ENCODE peak calls at places on chromosomes 5 and 9, in seven cellular contexts. H is upper lobe of right lung, V is A549, F is transverse colon, O is cardiac muscle cell, D is mucosa of descending colon, G is Peyer's patch. M is an unnamed sample.

GRCh38 chr5:142979636-142980035 is 209.5 kb downstream of the ARHGAP26 start:
- DNase-seq in H (no peak), V (no peak), F (peak), O (no peak), D (peak), G (no peak), M (no peak)

GRCh38 chr5:93422652-93423332 is 158.2 kb downstream of the NR2F1-AS1 start:
- DNase-seq in H (no peak), V (no peak), F (no peak), O (no peak), D (no peak), G (no peak), M (no peak)

GRCh38 chr5:86155763-86156162 is 462.0 kb upstream of the COX7C start:
- DNase-seq in H (no peak), V (no peak), F (no peak), O (no peak), D (no peak), G (no peak), M (no peak)

GRCh38 chr9:113989781-113990569 is 88.1 kb downstream of the AMBP start:
- DNase-seq in H (no peak), V (no peak), F (no peak), O (no peak), D (no peak), G (no peak), M (no peak)

GRCh38 chr5:172074896-172075295 is 68.5 kb upstream of the FBXW11 start:
- DNase-seq in H (no peak), V (no peak), F (no peak), O (no peak), D (no peak), G (no peak), M (no peak)

GRCh38 chr9:93900971-93901861 is 53.9 kb downstream of the BARX1 start:
- DNase-seq in H (peak), V (no peak), F (peak), O (no peak), D (no peak), G (peak), M (peak)

GRCh38 chr9:100108572-100108971 is 9.5 kb downstream of the INVS start:
- DNase-seq in H (no peak), V (no peak), F (no peak), O (no peak), D (no peak), G (no peak), M (no peak)

GRCh38 chr9:36637491-36638270 is 65.0 kb downstream of the MELK start:
- DNase-seq in H (no peak), V (no peak), F (no peak), O (peak), D (no peak), G (no peak), M (no peak)

GRCh38 chr5:82886911-82887310 is 190.3 kb downstream of the TMEM167A start:
- DNase-seq in H (no peak), V (no peak), F (no peak), O (no peak), D (no peak), G (no peak), M (no peak)

GRCh38 chr5:97041239-97041638 is 101.2 kb downstream of the LIX1 start:
- DNase-seq in H (no peak), V (no peak), F (no peak), O (no peak), D (no peak), G (no peak), M (no peak)

GRCh38 chr9:137575725-137576411 is 2.9 kb downstream of the DPH7 start:
- DNase-seq in H (no peak), V (no peak), F (no peak), O (peak), D (no peak), G (no peak), M (no peak)

GRCh38 chr9:112671256-112671655 is 46.7 kb downstream of the INIP start:
- DNase-seq in H (no peak), V (no peak), F (no peak), O (no peak), D (no peak), G (no peak), M (no peak)

GRCh38 chr5:180825768-180826525 is 23.3 kb upstream of the MGAT1 start:
- DNase-seq in H (no peak), V (no peak), F (peak), O (no peak), D (peak), G (no peak), M (no peak)

GRCh38 chr5:120358949-120359348 is 105.2 kb upstream of the PRR16 start:
- DNase-seq in H (no peak), V (no peak), F (no peak), O (no peak), D (no peak), G (no peak), M (no peak)

GRCh38 chr5:160272889-160273288 is 39.5 kb downstream of the CCNJL start:
- DNase-seq in H (no peak), V (no peak), F (no peak), O (no peak), D (no peak), G (no peak), M (no peak)

GRCh38 chr9:119026120-119026519 is 343.1 kb downstream of the BRINP1 start:
- DNase-seq in H (no peak), V (no peak), F (peak), O (no peak), D (no peak), G (no peak), M (no peak)

GRCh38 chr5:124477002-124477546 is 269.4 kb downstream of the ZNF608 start:
- DNase-seq in H (no peak), V (no peak), F (no peak), O (no peak), D (no peak), G (no peak), M (no peak)

GRCh38 chr5:171437286-171437821 is 17.9 kb downstream of the FGF18 start:
- DNase-seq in H (no peak), V (no peak), F (no peak), O (no peak), D (no peak), G (no peak), M (no peak)

GRCh38 chr9:92392690-92393089 is 11.7 kb downstream of the OGN start:
- DNase-seq in H (no peak), V (no peak), F (no peak), O (no peak), D (no peak), G (no peak), M (no peak)

GRCh38 chr5:96657068-96657467 is 5.1 kb upstream of the CAST start:
- DNase-seq in H (no peak), V (peak), F (peak), O (no peak), D (peak), G (no peak), M (no peak)

GRCh38 chr9:27247756-27248155 is 49.2 kb downstream of the EQTN start:
- DNase-seq in H (no peak), V (peak), F (peak), O (peak), D (peak), G (no peak), M (no peak)

GRCh38 chr5:122999947-123000563 is 36.5 kb downstream of the PPIC start:
- DNase-seq in H (peak), V (peak), F (peak), O (peak), D (peak), G (peak), M (peak)

GRCh38 chr9:129995409-129996160 is 47.4 kb downstream of the FNBP1 start:
- DNase-seq in H (no peak), V (no peak), F (no peak), O (no peak), D (no peak), G (peak), M (no peak)

GRCh38 chr9:6214903-6215302 is 704 bp upstream of the IL33 start:
- DNase-seq in H (no peak), V (no peak), F (no peak), O (no peak), D (no peak), G (no peak), M (no peak)

GRCh38 chr9:5478214-5478613 is 27.9 kb downstream of the CD274 start:
- DNase-seq in H (no peak), V (no peak), F (no peak), O (no peak), D (no peak), G (no peak), M (no peak)

GRCh38 chr9:109063765-109064164 is 50.5 kb upstream of the CTNNAL1 start:
- DNase-seq in H (no peak), V (no peak), F (no peak), O (peak), D (no peak), G (no peak), M (no peak)

GRCh38 chr9:4640027-4640426 is 22.1 kb upstream of the PLPP6 start:
- DNase-seq in H (no peak), V (no peak), F (peak), O (peak), D (peak), G (no peak), M (peak)

GRCh38 chr5:124655943-124656459 is 90.4 kb downstream of the ZNF608 start:
- DNase-seq in H (no peak), V (peak), F (peak), O (no peak), D (peak), G (peak), M (no peak)

GRCh38 chr9:134502261-134503211 is 139.1 kb upstream of the COL5A1 start:
- DNase-seq in H (peak), V (peak), F (peak), O (peak), D (peak), G (no peak), M (no peak)

GRCh38 chr5:151127926-151128325 is 29.7 kb downstream of the ANXA6 start:
- DNase-seq in H (no peak), V (no peak), F (no peak), O (no peak), D (no peak), G (no peak), M (no peak)
- H3K4me3 ChIP-seq in H (no peak), V (no peak), F (no peak), O (no peak), D (no peak), G (no peak), M (no peak)

DNA sequence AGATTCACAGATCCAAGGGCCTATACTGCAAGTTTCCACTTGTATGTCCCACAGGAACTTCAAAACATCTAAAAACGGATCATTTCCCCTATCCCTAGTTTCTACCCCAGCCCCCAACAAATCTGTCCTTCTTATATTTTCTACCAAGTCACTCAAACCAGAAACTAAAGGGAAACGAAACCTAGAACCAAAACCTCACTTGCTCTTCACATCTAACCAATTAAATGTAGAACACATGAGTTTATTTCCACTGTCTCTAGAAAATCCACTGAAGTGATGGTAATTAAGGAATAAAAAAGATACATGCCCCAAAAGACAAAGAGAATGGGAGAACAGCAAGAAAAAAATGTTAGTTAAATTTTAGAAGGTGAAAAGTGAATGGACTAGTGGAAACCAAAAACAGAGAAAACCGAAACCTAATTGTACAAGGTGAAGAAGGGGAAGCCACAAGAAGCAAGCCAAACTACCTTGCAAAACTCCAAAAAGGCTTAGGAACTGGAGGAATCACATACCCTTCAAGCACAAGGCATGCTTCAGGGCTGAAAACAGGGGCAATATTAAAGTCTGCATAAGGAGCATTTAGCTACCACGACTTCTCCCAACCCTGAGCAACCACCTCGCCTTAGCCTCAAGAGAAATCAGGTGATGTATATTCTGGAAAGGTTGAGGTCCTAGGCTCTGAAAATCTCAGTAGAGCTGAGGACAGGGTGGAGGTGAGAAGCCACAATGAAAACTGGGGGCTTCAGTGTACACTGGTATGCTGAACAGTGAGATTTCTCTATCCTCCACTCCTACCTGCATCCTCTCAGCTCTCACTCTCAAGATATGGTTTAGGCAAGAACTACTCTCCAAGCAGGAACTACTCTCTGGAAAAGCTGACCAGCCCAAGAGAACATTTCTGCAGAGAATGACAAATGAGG is 11.1 kb downstream of the SMU1 start:
- DNase-seq in H (no peak), V (no peak), F (no peak), O (no peak), D (no peak), G (no peak), M (no peak)
- H3K4me3 ChIP-seq in H (no peak), V (no peak), F (no peak), O (no peak), D (no peak), G (no peak), M (no peak)

GRCh38 chr5:154779105-154779504 is 23.9 kb downstream of the LARP1 start:
- DNase-seq in H (no peak), V (peak), F (no peak), O (no peak), D (no peak), G (no peak), M (no peak)
- H3K4me3 ChIP-seq in H (no peak), V (no peak), F (no peak), O (no peak), D (no peak), G (no peak), M (no peak)

GRCh38 chr9:121198512-121199042 is 3.1 kb downstream of the RAB14 start:
- DNase-seq in H (no peak), V (no peak), F (no peak), O (no peak), D (no peak), G (no peak), M (no peak)

GRCh38 chr9:121201738-121202533 is at the start of gene RAB14:
- DNase-seq in H (peak), V (peak), F (peak), O (peak), D (peak), G (peak), M (peak)

GRCh38 chr9:121199921-121200320 is 1.7 kb downstream of the RAB14 start:
- DNase-seq in H (no peak), V (no peak), F (no peak), O (no peak), D (no peak), G (no peak), M (no peak)

GRCh38 chr9:121201045-121201737 is 478 bp downstream of the RAB14 start:
- DNase-seq in H (peak), V (no peak), F (peak), O (peak), D (peak), G (peak), M (peak)

GRCh38 chr9:121200346-121200745 is 1.3 kb downstream of the RAB14 start:
- DNase-seq in H (no peak), V (no peak), F (peak), O (no peak), D (peak), G (no peak), M (no peak)
- H3K4me3 ChIP-seq in H (peak), V (peak), F (peak), O (peak), D (peak), G (peak), M (peak)

GRCh38 chr5:107232793-107233192 is 437.9 kb downstream of the EFNA5 start:
- DNase-seq in H (no peak), V (no peak), F (no peak), O (no peak), D (no peak), G (no peak), M (no peak)
- H3K4me3 ChIP-seq in H (no peak), V (no peak), F (no peak), O (no peak), D (no peak), G (no peak), M (no peak)

M was measured in CD8-positive, alpha-beta memory T cell.